ENCODE peak calls at places on chromosome 15, in ten cellular contexts. One of them, this sample, is unnamed.

GRCh38 chr15:98799461-98799971 is 151.2 kb downstream of the IGF1R start:
- DNase-seq in astrocyte of the spinal cord: peak
- DNase-seq in ELF-1: peak
- DNase-seq in activated CD4-positive, alpha-beta T cell treated with anti-CD3 and anti-CD28 coated beads, Interleukin-2, amount 50 U/mL, for 1 hour: no peak
- DNase-seq in stimulated activated CD4-positive, alpha-beta T cell treated with anti-CD3 and anti-CD28 coated beads, Interleukin-12 subunit alpha, Interleukin-12 subunit beta, amount 100 ng/mL, for 4 hours: no peak
- DNase-seq in GM20000: no peak
- DNase-seq in activated naive CD8-positive, alpha-beta T cell treated with anti-CD3 and anti-CD28 coated beads, Interleukin-2, amount 50 U/mL, for 24 hours: no peak
- DNase-seq in H4: peak
- DNase-seq in NCI-H226: peak
- DNase-seq in effector CD4-positive, alpha-beta T cell: no peak
- DNase-seq in this sample: peak

GRCh38 chr15:92906563-92907081 is 6.5 kb downstream of the CHD2 start:
- DNase-seq in astrocyte of the spinal cord: peak
- DNase-seq in NCI-H226: peak
- DNase-seq in ELF-1: no peak
- DNase-seq in effector CD4-positive, alpha-beta T cell: peak
- DNase-seq in H4: peak
- DNase-seq in activated CD4-positive, alpha-beta T cell treated with anti-CD3 and anti-CD28 coated beads, Interleukin-2, amount 50 U/mL, for 1 hour: peak
- DNase-seq in activated naive CD8-positive, alpha-beta T cell treated with anti-CD3 and anti-CD28 coated beads, Interleukin-2, amount 50 U/mL, for 24 hours: no peak
- DNase-seq in GM20000: peak
- DNase-seq in stimulated activated CD4-positive, alpha-beta T cell treated with anti-CD3 and anti-CD28 coated beads, Interleukin-12 subunit alpha, Interleukin-12 subunit beta, amount 100 ng/mL, for 4 hours: no peak
- DNase-seq in this sample: peak

GRCh38 chr15:39744334-39745103 is 38.1 kb downstream of the FSIP1 start:
- DNase-seq in effector CD4-positive, alpha-beta T cell: no peak
- DNase-seq in H4: no peak
- DNase-seq in astrocyte of the spinal cord: no peak
- DNase-seq in stimulated activated CD4-positive, alpha-beta T cell treated with anti-CD3 and anti-CD28 coated beads, Interleukin-12 subunit alpha, Interleukin-12 subunit beta, amount 100 ng/mL, for 4 hours: no peak
- DNase-seq in GM20000: no peak
- DNase-seq in activated CD4-positive, alpha-beta T cell treated with anti-CD3 and anti-CD28 coated beads, Interleukin-2, amount 50 U/mL, for 1 hour: no peak
- DNase-seq in activated naive CD8-positive, alpha-beta T cell treated with anti-CD3 and anti-CD28 coated beads, Interleukin-2, amount 50 U/mL, for 24 hours: no peak
- DNase-seq in NCI-H226: no peak
- DNase-seq in ELF-1: no peak
- DNase-seq in this sample: no peak

GRCh38 chr15:68829068-68829467 is 8.4 kb upstream of the ANP32A start:
- DNase-seq in astrocyte of the spinal cord: no peak
- DNase-seq in H4: no peak
- DNase-seq in effector CD4-positive, alpha-beta T cell: peak
- DNase-seq in GM20000: peak
- DNase-seq in stimulated activated CD4-positive, alpha-beta T cell treated with anti-CD3 and anti-CD28 coated beads, Interleukin-12 subunit alpha, Interleukin-12 subunit beta, amount 100 ng/mL, for 4 hours: no peak
- DNase-seq in ELF-1: peak
- DNase-seq in activated CD4-positive, alpha-beta T cell treated with anti-CD3 and anti-CD28 coated beads, Interleukin-2, amount 50 U/mL, for 1 hour: no peak
- DNase-seq in activated naive CD8-positive, alpha-beta T cell treated with anti-CD3 and anti-CD28 coated beads, Interleukin-2, amount 50 U/mL, for 24 hours: no peak
- DNase-seq in NCI-H226: no peak
- DNase-seq in this sample: no peak

GRCh38 chr15:99440551-99441426 is 125.0 kb upstream of the MEF2A start:
- DNase-seq in stimulated activated CD4-positive, alpha-beta T cell treated with anti-CD3 and anti-CD28 coated beads, Interleukin-12 subunit alpha, Interleukin-12 subunit beta, amount 100 ng/mL, for 4 hours: no peak
- DNase-seq in activated naive CD8-positive, alpha-beta T cell treated with anti-CD3 and anti-CD28 coated beads, Interleukin-2, amount 50 U/mL, for 24 hours: no peak
- DNase-seq in H4: no peak
- DNase-seq in effector CD4-positive, alpha-beta T cell: no peak
- DNase-seq in astrocyte of the spinal cord: no peak
- DNase-seq in NCI-H226: no peak
- DNase-seq in GM20000: peak
- DNase-seq in activated CD4-positive, alpha-beta T cell treated with anti-CD3 and anti-CD28 coated beads, Interleukin-2, amount 50 U/mL, for 1 hour: no peak
- DNase-seq in ELF-1: peak
- DNase-seq in this sample: no peak

GRCh38 chr15:101051291-101052030 is 132.3 kb downstream of the LRRK1 start:
- DNase-seq in effector CD4-positive, alpha-beta T cell: no peak
- DNase-seq in NCI-H226: no peak
- DNase-seq in H4: no peak
- DNase-seq in activated naive CD8-positive, alpha-beta T cell treated with anti-CD3 and anti-CD28 coated beads, Interleukin-2, amount 50 U/mL, for 24 hours: no peak
- DNase-seq in astrocyte of the spinal cord: no peak
- DNase-seq in activated CD4-positive, alpha-beta T cell treated with anti-CD3 and anti-CD28 coated beads, Interleukin-2, amount 50 U/mL, for 1 hour: no peak
- DNase-seq in stimulated activated CD4-positive, alpha-beta T cell treated with anti-CD3 and anti-CD28 coated beads, Interleukin-12 subunit alpha, Interleukin-12 subunit beta, amount 100 ng/mL, for 4 hours: no peak
- DNase-seq in GM20000: no peak
- DNase-seq in ELF-1: no peak
- DNase-seq in this sample: no peak

GRCh38 chr15:95684693-95685115 is 645.8 kb upstream of the NR2F2 start:
- DNase-seq in NCI-H226: peak
- DNase-seq in astrocyte of the spinal cord: peak
- DNase-seq in activated naive CD8-positive, alpha-beta T cell treated with anti-CD3 and anti-CD28 coated beads, Interleukin-2, amount 50 U/mL, for 24 hours: no peak
- DNase-seq in H4: peak
- DNase-seq in effector CD4-positive, alpha-beta T cell: no peak
- DNase-seq in activated CD4-positive, alpha-beta T cell treated with anti-CD3 and anti-CD28 coated beads, Interleukin-2, amount 50 U/mL, for 1 hour: no peak
- DNase-seq in ELF-1: no peak
- DNase-seq in GM20000: no peak
- DNase-seq in stimulated activated CD4-positive, alpha-beta T cell treated with anti-CD3 and anti-CD28 coated beads, Interleukin-12 subunit alpha, Interleukin-12 subunit beta, amount 100 ng/mL, for 4 hours: no peak
- DNase-seq in this sample: peak

GRCh38 chr15:101262551-101262950 is 10.7 kb upstream of the CHSY1 start:
- DNase-seq in activated CD4-positive, alpha-beta T cell treated with anti-CD3 and anti-CD28 coated beads, Interleukin-2, amount 50 U/mL, for 1 hour: no peak
- DNase-seq in NCI-H226: no peak
- DNase-seq in stimulated activated CD4-positive, alpha-beta T cell treated with anti-CD3 and anti-CD28 coated beads, Interleukin-12 subunit alpha, Interleukin-12 subunit beta, amount 100 ng/mL, for 4 hours: no peak
- DNase-seq in activated naive CD8-positive, alpha-beta T cell treated with anti-CD3 and anti-CD28 coated beads, Interleukin-2, amount 50 U/mL, for 24 hours: no peak
- DNase-seq in effector CD4-positive, alpha-beta T cell: no peak
- DNase-seq in astrocyte of the spinal cord: no peak
- DNase-seq in ELF-1: no peak
- DNase-seq in GM20000: no peak
- DNase-seq in H4: no peak
- DNase-seq in this sample: peak

GRCh38 chr15:78507831-78508160 is 419 bp downstream of the HYKK start:
- DNase-seq in activated naive CD8-positive, alpha-beta T cell treated with anti-CD3 and anti-CD28 coated beads, Interleukin-2, amount 50 U/mL, for 24 hours: no peak
- DNase-seq in stimulated activated CD4-positive, alpha-beta T cell treated with anti-CD3 and anti-CD28 coated beads, Interleukin-12 subunit alpha, Interleukin-12 subunit beta, amount 100 ng/mL, for 4 hours: peak
- DNase-seq in H4: no peak
- DNase-seq in GM20000: no peak
- DNase-seq in astrocyte of the spinal cord: no peak
- DNase-seq in NCI-H226: no peak
- DNase-seq in effector CD4-positive, alpha-beta T cell: no peak
- DNase-seq in ELF-1: no peak
- DNase-seq in activated CD4-positive, alpha-beta T cell treated with anti-CD3 and anti-CD28 coated beads, Interleukin-2, amount 50 U/mL, for 1 hour: no peak
- DNase-seq in this sample: no peak

GRCh38 chr15:93231261-93231939 is 142.4 kb upstream of the RGMA start:
- DNase-seq in stimulated activated CD4-positive, alpha-beta T cell treated with anti-CD3 and anti-CD28 coated beads, Interleukin-12 subunit alpha, Interleukin-12 subunit beta, amount 100 ng/mL, for 4 hours: no peak
- DNase-seq in ELF-1: peak
- DNase-seq in H4: no peak
- DNase-seq in activated CD4-positive, alpha-beta T cell treated with anti-CD3 and anti-CD28 coated beads, Interleukin-2, amount 50 U/mL, for 1 hour: no peak
- DNase-seq in activated naive CD8-positive, alpha-beta T cell treated with anti-CD3 and anti-CD28 coated beads, Interleukin-2, amount 50 U/mL, for 24 hours: no peak
- DNase-seq in NCI-H226: no peak
- DNase-seq in effector CD4-positive, alpha-beta T cell: no peak
- DNase-seq in GM20000: no peak
- DNase-seq in astrocyte of the spinal cord: no peak
- DNase-seq in this sample: peak

GRCh38 chr15:43186003-43186353 is 775 bp downstream of the CCNDBP1 start:
- DNase-seq in NCI-H226: no peak
- DNase-seq in effector CD4-positive, alpha-beta T cell: no peak
- DNase-seq in H4: no peak
- DNase-seq in astrocyte of the spinal cord: no peak
- DNase-seq in GM20000: no peak
- DNase-seq in stimulated activated CD4-positive, alpha-beta T cell treated with anti-CD3 and anti-CD28 coated beads, Interleukin-12 subunit alpha, Interleukin-12 subunit beta, amount 100 ng/mL, for 4 hours: no peak
- DNase-seq in activated CD4-positive, alpha-beta T cell treated with anti-CD3 and anti-CD28 coated beads, Interleukin-2, amount 50 U/mL, for 1 hour: no peak
- DNase-seq in ELF-1: no peak
- DNase-seq in activated naive CD8-positive, alpha-beta T cell treated with anti-CD3 and anti-CD28 coated beads, Interleukin-2, amount 50 U/mL, for 24 hours: no peak
- DNase-seq in this sample: no peak

GRCh38 chr15:44811347-44811746 is 75.0 kb downstream of the TRIM69 start:
- DNase-seq in GM20000: no peak
- DNase-seq in NCI-H226: no peak
- DNase-seq in effector CD4-positive, alpha-beta T cell: no peak
- DNase-seq in ELF-1: no peak
- DNase-seq in astrocyte of the spinal cord: no peak
- DNase-seq in activated naive CD8-positive, alpha-beta T cell treated with anti-CD3 and anti-CD28 coated beads, Interleukin-2, amount 50 U/mL, for 24 hours: no peak
- DNase-seq in activated CD4-positive, alpha-beta T cell treated with anti-CD3 and anti-CD28 coated beads, Interleukin-2, amount 50 U/mL, for 1 hour: no peak
- DNase-seq in H4: peak
- DNase-seq in stimulated activated CD4-positive, alpha-beta T cell treated with anti-CD3 and anti-CD28 coated beads, Interleukin-12 subunit alpha, Interleukin-12 subunit beta, amount 100 ng/mL, for 4 hours: no peak
- DNase-seq in this sample: no peak